ENCODE peak calls at places on chromosomes 5 and 9, in five cellular contexts. J is nucleus accumbens; H is stimulated activated CD4-positive, alpha-beta T cell treated with anti-CD3 and anti-CD28 coated beads, Interleukin-1b, Interleukin-23, amount 100 ng/mL, for 4 hours; S is right cardiac atrium; I is posterior vena cava. C is an unnamed sample.

GRCh38 chr9:100567856-100568255 is 10.0 kb upstream of the CAVIN4 start:
- DNase-seq in J (no peak), H (no peak), I (no peak), S (no peak), C (no peak)

GRCh38 chr9:93575706-93576295 is 583 bp upstream of the PHF2 start:
- DNase-seq in J (no peak), H (no peak), S (peak), I (peak), C (no peak)

GRCh38 chr5:142491260-142491659 is 166.4 kb upstream of the SPRY4 start:
- DNase-seq in S (no peak), I (no peak), H (no peak), J (peak), C (no peak)

GRCh38 chr9:77435688-77436087 is 212.4 kb downstream of the GNA14 start:
- DNase-seq in H (no peak), S (peak), J (no peak), I (no peak), C (no peak)

GRCh38 chr5:9198399-9198798 is 347.5 kb downstream of the SEMA5A start:
- DNase-seq in J (no peak), H (no peak), S (no peak), I (no peak), C (no peak)

GRCh38 chr5:78399115-78399514 is 38.7 kb downstream of the SCAMP1 start:
- DNase-seq in J (no peak), S (no peak), I (no peak), H (no peak), C (no peak)

GRCh38 chr5:122723606-122724352 is 51.1 kb upstream of the SNX2 start:
- DNase-seq in H (no peak), I (no peak), J (no peak), S (no peak), C (peak)

GRCh38 chr9:97740848-97741821 is 44.0 kb upstream of the XPA start:
- DNase-seq in S (peak), H (no peak), I (peak), J (no peak), C (no peak)

GRCh38 chr9:77975023-77975422 is 56.6 kb downstream of the GNAQ start:
- DNase-seq in H (no peak), J (no peak), I (no peak), S (no peak), C (no peak)

GRCh38 chr9:32431940-32432555 is 47.6 kb downstream of the ACO1 start:
- DNase-seq in H (peak), J (peak), I (no peak), S (peak), C (no peak)

GRCh38 chr9:134286513-134287245 is 39.6 kb upstream of the RXRA start:
- DNase-seq in S (peak), I (no peak), J (no peak), H (no peak), C (no peak)

GRCh38 chr5:146828385-146828784 is 50.2 kb downstream of the PPP2R2B start:
- DNase-seq in J (no peak), S (no peak), I (no peak), H (no peak), C (no peak)

GRCh38 chr9:81671880-81672280 is 17.5 kb downstream of the TLE1 start:
- DNase-seq in J (peak), S (peak), I (peak), H (no peak), C (no peak)

C was measured in non-pigmented ciliary epithelial cell.